ENCODE peak calls at places on chromosomes 5 and 9, in ten cellular contexts. E is body of pancreas; J is stomach; G is CD4-positive, alpha-beta T cell; C is aorta; Z is brain microvascular endothelial cell; A is PC-3; K is transverse colon; H is tibial artery; P is A673. L is an unnamed sample.

GRCh38 chr9:125479846-125480615 is 218.4 kb downstream of the GAPVD1 start:
- DNase-seq in Z (no peak), E (no peak), H (no peak), G (no peak), P (no peak), A (no peak), K (no peak), C (no peak), J (no peak), L (no peak)

GRCh38 chr9:75962186-75963036 is 71.9 kb downstream of the PCSK5 start:
- DNase-seq in G (no peak), K (no peak), H (no peak), C (peak), A (no peak), Z (no peak), E (peak), P (no peak), J (no peak), L (no peak)

GRCh38 chr5:131316026-131316425 is 52.2 kb downstream of the CDC42SE2 start:
- DNase-seq in A (no peak), C (no peak), E (no peak), K (no peak), H (no peak), J (no peak), Z (no peak), G (no peak), P (no peak), L (no peak)

GRCh38 chr5:1011226-1011631 is 2.6 kb downstream of the NKD2 start:
- DNase-seq in E (peak), P (peak), K (peak), C (peak), H (no peak), Z (no peak), J (peak), A (peak), G (peak), L (peak)

GRCh38 chr5:102014371-102014770 is 281.7 kb downstream of the SLCO4C1 start:
- DNase-seq in P (no peak), C (no peak), G (no peak), K (no peak), E (no peak), A (no peak), J (no peak), Z (no peak), H (no peak), L (no peak)

GRCh38 chr5:35707659-35708058 is 90.0 kb downstream of the SPEF2 start:
- DNase-seq in E (no peak), K (no peak), C (no peak), P (no peak), A (no peak), H (no peak), G (no peak), Z (no peak), J (no peak), L (no peak)

GRCh38 chr9:136239963-136240330 is 5.7 kb downstream of the QSOX2 start:
- DNase-seq in K (peak), A (no peak), G (no peak), J (no peak), C (no peak), P (no peak), H (no peak), E (no peak), Z (no peak), L (no peak)

GRCh38 chr5:53368966-53369605 is 111.3 kb upstream of the FST start:
- DNase-seq in A (no peak), E (no peak), H (no peak), G (no peak), P (no peak), K (no peak), C (no peak), Z (no peak), J (no peak), L (no peak)

GRCh38 chr5:180590543-180591248 is 603 bp downstream of the SCGB3A1 start:
- DNase-seq in H (no peak), E (no peak), C (no peak), P (no peak), Z (no peak), J (no peak), K (no peak), G (no peak), A (no peak), L (no peak)

GRCh38 chr9:114386886-114387677 is 700 bp downstream of the AKNA start:
- DNase-seq in Z (no peak), P (no peak), C (peak), J (peak), E (no peak), A (no peak), G (no peak), K (peak), H (peak), L (no peak)

GRCh38 chr5:9375756-9376155 is 170.1 kb downstream of the SEMA5A start:
- DNase-seq in K (no peak), H (no peak), C (no peak), E (no peak), G (no peak), Z (no peak), J (no peak), P (no peak), A (peak), L (no peak)

GRCh38 chr9:135959814-135960213 is 1.4 kb downstream of the UBAC1 start:
- DNase-seq in E (no peak), J (no peak), Z (no peak), H (no peak), K (no peak), A (peak), C (no peak), P (no peak), G (no peak), L (no peak)

GRCh38 chr9:134188421-134189166 is 24.2 kb upstream of the RNU6ATAC start:
- DNase-seq in G (no peak), Z (no peak), K (no peak), E (peak), J (no peak), P (no peak), C (peak), A (no peak), H (peak), L (no peak)

GRCh38 chr9:121281614-121282291 is 13.8 kb downstream of the GSN start:
- DNase-seq in K (peak), J (peak), E (peak), G (no peak), P (no peak), A (peak), H (peak), Z (no peak), C (peak), L (peak)

GRCh38 chr5:137022043-137022442 is 477.1 kb downstream of the SPOCK1 start:
- DNase-seq in G (no peak), J (no peak), H (peak), A (no peak), K (no peak), C (no peak), P (no peak), E (no peak), Z (no peak), L (no peak)

GRCh38 chr5:154179846-154180710 is 10.5 kb upstream of the GALNT10 start:
- DNase-seq in Z (peak), J (no peak), P (peak), H (no peak), C (no peak), A (peak), K (no peak), E (peak), G (no peak), L (peak)

GRCh38 chr9:83469722-83470121 is 68.5 kb downstream of the FRMD3 start:
- DNase-seq in Z (no peak), H (no peak), E (no peak), C (no peak), K (no peak), A (no peak), J (no peak), G (no peak), P (no peak), L (no peak)

GRCh38 chr5:163916376-163916775 is 411.0 kb downstream of the MAT2B start:
- DNase-seq in C (no peak), H (no peak), G (no peak), Z (no peak), K (peak), E (no peak), J (no peak), P (no peak), A (no peak), L (no peak)

GRCh38 chr9:81588148-81588874 is 101.0 kb downstream of the TLE1 start:
- DNase-seq in K (peak), J (peak), E (peak), A (peak), G (no peak), H (peak), P (no peak), Z (peak), C (peak), L (peak)

GRCh38 chr5:18270635-18271338 is 636.5 kb downstream of the TAF11L14 start:
- DNase-seq in E (no peak), J (no peak), C (no peak), A (peak), Z (no peak), H (no peak), G (no peak), K (no peak), P (peak), L (no peak)

GRCh38 chr5:178453224-178453623 is 137.0 kb downstream of the COL23A1 start:
- DNase-seq in A (peak), H (peak), K (no peak), C (no peak), E (no peak), J (peak), Z (peak), P (no peak), G (no peak), L (no peak)

GRCh38 chr5:31663519-31663918 is 24.6 kb downstream of the PDZD2 start:
- DNase-seq in Z (peak), A (peak), J (no peak), G (no peak), E (no peak), K (no peak), H (peak), C (peak), P (no peak), L (no peak)

GRCh38 chr5:128384068-128384467 is 154.0 kb downstream of the FBN2 start:
- DNase-seq in K (no peak), G (no peak), A (peak), E (no peak), P (no peak), C (no peak), H (no peak), J (no peak), Z (no peak), L (no peak)

GRCh38 chr9:114339130-114339908 is 9.7 kb downstream of the ORM2 start:
- DNase-seq in J (peak), E (peak), H (no peak), C (peak), Z (peak), P (peak), K (peak), A (peak), G (peak), L (peak)

GRCh38 chr5:31090467-31090866 is 103.0 kb upstream of the CDH6 start:
- DNase-seq in G (no peak), Z (no peak), P (no peak), A (no peak), E (no peak), H (no peak), C (no peak), J (no peak), K (no peak), L (no peak)

GRCh38 chr5:55777332-55777731 is 39.5 kb downstream of the DDX4 start:
- DNase-seq in A (no peak), P (no peak), K (no peak), J (no peak), C (no peak), G (no peak), E (no peak), Z (no peak), H (no peak), L (no peak)

GRCh38 chr5:89572696-89573095 is 689.7 kb upstream of the MEF2C start:
- DNase-seq in K (no peak), E (no peak), A (no peak), Z (peak), J (no peak), H (no peak), G (no peak), P (no peak), C (no peak), L (no peak)

GRCh38 chr9:125410522-125410894 is 148.9 kb downstream of the GAPVD1 start:
- DNase-seq in G (no peak), K (no peak), C (no peak), E (no peak), Z (no peak), H (no peak), P (no peak), J (no peak), A (no peak), L (no peak)

GRCh38 chr9:120583958-120584369 is 4.0 kb upstream of the CDK5RAP2 start:
- DNase-seq in K (peak), Z (peak), C (no peak), J (peak), A (no peak), E (peak), G (peak), P (peak), H (no peak), L (peak)

GRCh38 chr5:170113517-170113891 is 7.8 kb downstream of the FOXI1 start:
- DNase-seq in P (no peak), H (no peak), A (no peak), Z (no peak), K (no peak), C (no peak), J (no peak), E (no peak), G (no peak), L (no peak)

GRCh38 chr5:132205385-132206125 is 22.1 kb downstream of the P4HA2 start:
- DNase-seq in K (no peak), A (no peak), G (no peak), H (no peak), J (no peak), P (no peak), Z (no peak), C (no peak), E (peak), L (no peak)

GRCh38 chr5:140114341-140115185 is 654 bp downstream of the PURA start:
- DNase-seq in H (peak), G (peak), C (peak), J (peak), A (peak), E (peak), K (peak), P (peak), Z (peak), L (no peak)

GRCh38 chr9:7118653-7119052 is 360.9 kb downstream of the KDM4C start:
- DNase-seq in K (no peak), G (no peak), J (no peak), Z (no peak), E (no peak), C (no peak), P (no peak), A (no peak), H (no peak), L (no peak)

GRCh38 chr9:126474201-126474765 is 139.4 kb upstream of the LMX1B start:
- DNase-seq in H (no peak), A (no peak), J (no peak), E (no peak), K (no peak), P (no peak), Z (peak), C (peak), G (no peak), L (no peak)

GRCh38 chr9:5448461-5448860 is 1.9 kb upstream of the CD274 start:
- DNase-seq in H (no peak), P (no peak), J (no peak), C (no peak), G (no peak), Z (no peak), E (no peak), A (no peak), K (no peak), L (no peak)

GRCh38 chr9:34675048-34675714 is 12.7 kb upstream of the CCL27 start:
- DNase-seq in E (peak), A (peak), C (peak), J (peak), G (no peak), K (peak), P (peak), H (no peak), Z (peak), L (peak)

GRCh38 chr9:107243757-107244156 is 39.3 kb upstream of the RAD23B start:
- DNase-seq in E (peak), C (no peak), H (no peak), Z (peak), K (peak), A (peak), J (peak), P (no peak), G (no peak), L (peak)

DNA sequence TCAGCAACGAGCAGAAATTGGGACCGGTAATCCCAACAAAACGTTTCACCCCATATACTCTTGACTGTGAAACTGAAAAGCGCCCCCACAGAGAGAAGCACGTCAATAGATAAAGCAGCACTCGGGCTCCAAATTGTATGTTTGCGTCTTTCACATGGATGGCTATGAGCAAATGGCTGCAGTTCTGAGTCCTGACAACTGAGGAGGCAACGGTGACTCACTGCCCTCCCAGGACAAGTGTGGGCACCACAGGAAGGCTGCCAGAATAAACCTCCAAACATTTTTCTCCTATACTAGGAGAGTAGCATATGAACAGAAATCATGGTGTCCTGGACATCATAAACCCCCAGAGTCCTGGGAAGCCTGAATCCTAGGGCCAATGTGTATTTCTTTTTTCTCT is 36.6 kb downstream of the SEMA4D start:
- DNase-seq in Z (peak), C (no peak), J (no peak), E (no peak), A (peak), G (no peak), H (no peak), K (no peak), P (no peak), L (no peak)
- H3K27ac ChIP-seq in Z (no peak), C (no peak), J (no peak), E (no peak), A (no peak), G (peak), H (no peak), K (no peak), P (no peak), L (no peak)

DNA sequence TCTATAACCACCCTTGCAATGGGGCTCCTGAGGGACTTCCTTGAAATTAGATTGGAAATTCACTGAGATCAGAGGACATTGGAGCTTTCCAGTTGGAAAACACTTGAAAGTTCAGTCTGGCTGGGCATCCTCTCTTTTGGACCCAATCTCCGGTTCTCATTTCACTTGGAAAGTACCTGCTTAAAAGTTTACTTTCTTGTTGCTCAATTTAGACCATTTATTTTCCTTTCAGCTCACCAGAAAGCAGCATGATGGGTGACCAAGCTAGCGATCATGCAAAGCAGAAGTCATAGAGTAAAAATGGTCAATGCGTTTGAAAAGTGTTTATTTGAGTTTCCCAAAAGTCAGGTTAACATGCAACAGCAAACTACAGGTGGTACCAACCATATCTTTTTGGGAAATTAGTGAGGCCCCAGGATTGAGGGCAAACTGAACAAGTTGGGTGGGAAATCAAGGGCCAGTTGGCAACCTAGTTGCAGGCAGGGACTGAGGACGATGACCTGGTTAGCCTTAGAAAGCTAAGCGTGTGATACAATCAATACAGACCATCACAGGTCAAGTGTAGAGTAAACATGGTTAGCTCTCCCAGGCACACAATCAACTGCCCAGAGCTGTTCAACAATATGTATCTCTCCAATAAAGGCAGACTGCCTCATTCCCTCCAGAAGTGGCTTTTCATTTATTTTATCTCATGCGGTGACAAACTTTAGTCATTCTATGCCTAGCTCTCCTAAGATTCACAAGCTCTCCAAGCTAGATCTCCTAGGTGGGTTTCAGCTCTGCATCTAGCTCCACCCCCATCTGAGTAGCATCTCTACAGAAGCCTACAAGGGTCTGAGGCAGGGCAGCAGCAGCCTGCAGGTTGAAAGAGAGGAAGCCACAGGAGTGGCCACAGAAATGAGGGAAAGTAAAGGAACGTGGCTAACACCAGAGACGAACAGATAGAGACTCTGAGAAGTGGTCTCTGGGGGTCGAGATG is 136.9 kb downstream of the UGCG start:
- DNase-seq in G (no peak), A (no peak), H (no peak), E (no peak), C (no peak), K (no peak), J (no peak), Z (no peak), P (no peak), L (peak)
- H3K27ac ChIP-seq in G (no peak), A (no peak), H (no peak), E (peak), C (no peak), K (no peak), J (no peak), Z (peak), P (no peak), L (no peak)

GRCh38 chr5:14440223-14440597 is 141.4 kb upstream of the OTULINL start:
- DNase-seq in J (no peak), E (no peak), Z (no peak), P (no peak), G (no peak), K (no peak), A (no peak), C (no peak), H (no peak), L (no peak)

GRCh38 chr5:14443665-14444064 is 137.9 kb upstream of the OTULINL start:
- DNase-seq in H (no peak), P (no peak), A (peak), G (no peak), Z (no peak), J (no peak), E (no peak), C (no peak), K (no peak), L (no peak)

GRCh38 chr5:14438195-14438606 is 143.4 kb upstream of the OTULINL start:
- DNase-seq in P (no peak), C (no peak), G (no peak), H (no peak), E (no peak), A (no peak), Z (no peak), J (no peak), K (no peak), L (no peak)

GRCh38 chr5:14439087-14439841 is 142.3 kb upstream of the OTULINL start:
- DNase-seq in Z (no peak), J (no peak), C (no peak), H (no peak), A (no peak), K (no peak), E (no peak), G (no peak), P (peak), L (no peak)

GRCh38 chr5:14440598-14441401 is 140.8 kb upstream of the OTULINL start:
- DNase-seq in J (no peak), G (no peak), H (peak), P (peak), C (peak), A (no peak), K (peak), E (no peak), Z (peak), L (no peak)
- H3K27ac ChIP-seq in J (peak), G (no peak), H (peak), P (peak), C (peak), A (no peak), K (peak), E (peak), Z (peak), L (no peak)

DNA sequence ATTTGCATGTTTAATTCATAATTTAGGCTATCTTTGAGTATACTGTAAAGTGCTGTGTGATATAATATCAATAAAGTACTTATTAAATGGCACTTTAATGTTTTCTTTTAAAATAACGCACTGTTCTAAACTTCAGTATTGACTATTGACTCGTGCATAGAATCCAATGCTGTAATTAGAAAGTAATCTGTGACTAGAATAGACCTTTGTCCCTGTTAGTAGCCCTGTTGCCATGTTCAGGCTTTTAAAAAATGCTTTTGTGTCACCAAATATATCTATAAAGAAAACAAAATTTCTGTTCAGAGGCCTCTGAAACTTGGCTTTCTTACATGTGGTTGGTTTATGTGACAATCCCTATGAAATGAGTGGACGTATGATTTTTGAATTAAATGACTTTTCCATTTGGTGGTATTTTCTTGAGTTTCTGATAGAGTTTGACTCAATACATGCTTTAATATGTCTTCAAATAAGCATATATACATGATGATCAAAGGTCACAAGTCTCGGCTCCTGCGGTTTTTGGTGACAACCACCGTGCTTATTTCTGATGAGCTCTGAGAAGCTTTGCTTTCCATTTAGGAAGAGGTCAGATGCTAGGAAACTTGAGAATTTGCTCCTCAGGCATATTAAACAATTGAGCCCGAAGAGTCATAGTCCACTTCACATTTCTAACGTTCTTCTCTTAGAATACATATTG is 174.7 kb downstream of the NR3C1 start:
- DNase-seq in C (no peak), Z (no peak), H (no peak), K (no peak), P (no peak), A (no peak), G (no peak), J (no peak), E (no peak), L (no peak)
- H3K27ac ChIP-seq in C (no peak), Z (no peak), H (no peak), K (no peak), P (no peak), A (no peak), G (no peak), J (no peak), E (no peak), L (no peak)

GRCh38 chr9:78295731-78296130 is 1.2 kb upstream of the PSAT1 start:
- DNase-seq in H (no peak), Z (no peak), P (no peak), J (no peak), K (no peak), G (no peak), A (no peak), C (no peak), E (no peak), L (peak)
- H3K27ac ChIP-seq in H (peak), Z (no peak), P (peak), J (peak), K (peak), G (no peak), A (peak), C (no peak), E (peak), L (peak)